ENCODE peak calls at places on chromosomes 5 and 9, in nine cellular contexts. One of them, this sample, is unnamed.

GRCh38 chr9:33044677-33045282 is 19.7 kb downstream of the DNAJA1 start:
- DNase-seq in fibroblast of pulmonary artery: peak
- DNase-seq in WTC11: peak
- DNase-seq in iPS-NIHi11: peak
- DNase-seq in AML-193: no peak
- DNase-seq in amniotic stem cell: no peak
- DNase-seq in heart left ventricle: no peak
- DNase-seq in HTR-8/SVneo: no peak
- DNase-seq in endothelial cell: peak
- DNase-seq in this sample: no peak

GRCh38 chr5:158801286-158801685 is 298.4 kb downstream of the EBF1 start:
- DNase-seq in endothelial cell: no peak
- DNase-seq in AML-193: no peak
- DNase-seq in fibroblast of pulmonary artery: no peak
- DNase-seq in heart left ventricle: no peak
- DNase-seq in WTC11: no peak
- DNase-seq in HTR-8/SVneo: no peak
- DNase-seq in amniotic stem cell: no peak
- DNase-seq in iPS-NIHi11: no peak
- DNase-seq in this sample: no peak

GRCh38 chr9:127175319-127175715 is 52.9 kb upstream of the ANGPTL2 start:
- DNase-seq in endothelial cell: no peak
- DNase-seq in WTC11: no peak
- DNase-seq in AML-193: no peak
- DNase-seq in HTR-8/SVneo: no peak
- DNase-seq in amniotic stem cell: no peak
- DNase-seq in fibroblast of pulmonary artery: no peak
- DNase-seq in heart left ventricle: no peak
- DNase-seq in iPS-NIHi11: no peak
- DNase-seq in this sample: no peak

GRCh38 chr5:108728566-108729305 is 19.0 kb upstream of the FER start:
- DNase-seq in endothelial cell: peak
- DNase-seq in AML-193: peak
- DNase-seq in amniotic stem cell: no peak
- DNase-seq in fibroblast of pulmonary artery: no peak
- DNase-seq in HTR-8/SVneo: no peak
- DNase-seq in heart left ventricle: no peak
- DNase-seq in iPS-NIHi11: no peak
- DNase-seq in WTC11: no peak
- DNase-seq in this sample: no peak

GRCh38 chr5:94640176-94640575 is 21.7 kb downstream of the SLF1 start:
- DNase-seq in WTC11: no peak
- DNase-seq in HTR-8/SVneo: no peak
- DNase-seq in amniotic stem cell: no peak
- DNase-seq in heart left ventricle: no peak
- DNase-seq in AML-193: no peak
- DNase-seq in fibroblast of pulmonary artery: no peak
- DNase-seq in endothelial cell: no peak
- DNase-seq in iPS-NIHi11: no peak
- DNase-seq in this sample: no peak

GRCh38 chr9:4579011-4579410 is 83.1 kb upstream of the PLPP6 start:
- DNase-seq in fibroblast of pulmonary artery: no peak
- DNase-seq in AML-193: no peak
- DNase-seq in iPS-NIHi11: no peak
- DNase-seq in endothelial cell: no peak
- DNase-seq in HTR-8/SVneo: no peak
- DNase-seq in WTC11: no peak
- DNase-seq in heart left ventricle: no peak
- DNase-seq in amniotic stem cell: no peak
- DNase-seq in this sample: no peak

GRCh38 chr5:56172225-56172624 is 60.9 kb downstream of the ANKRD55 start:
- DNase-seq in AML-193: peak
- DNase-seq in endothelial cell: no peak
- DNase-seq in HTR-8/SVneo: no peak
- DNase-seq in WTC11: no peak
- DNase-seq in iPS-NIHi11: no peak
- DNase-seq in fibroblast of pulmonary artery: peak
- DNase-seq in heart left ventricle: no peak
- DNase-seq in amniotic stem cell: no peak
- DNase-seq in this sample: no peak

GRCh38 chr5:33313150-33313549 is 127.6 kb upstream of the TARS1 start:
- DNase-seq in endothelial cell: no peak
- DNase-seq in HTR-8/SVneo: peak
- DNase-seq in heart left ventricle: no peak
- DNase-seq in AML-193: no peak
- DNase-seq in amniotic stem cell: peak
- DNase-seq in fibroblast of pulmonary artery: peak
- DNase-seq in iPS-NIHi11: no peak
- DNase-seq in WTC11: no peak
- DNase-seq in this sample: peak

GRCh38 chr5:173456751-173457171 is 128.5 kb upstream of the STC2 start:
- DNase-seq in amniotic stem cell: no peak
- DNase-seq in WTC11: no peak
- DNase-seq in endothelial cell: no peak
- DNase-seq in HTR-8/SVneo: peak
- DNase-seq in iPS-NIHi11: no peak
- DNase-seq in AML-193: peak
- DNase-seq in fibroblast of pulmonary artery: peak
- DNase-seq in heart left ventricle: no peak
- DNase-seq in this sample: peak

GRCh38 chr5:60945760-60946253 is 802 bp downstream of the NDUFAF2 start:
- DNase-seq in endothelial cell: no peak
- DNase-seq in AML-193: peak
- DNase-seq in WTC11: no peak
- DNase-seq in amniotic stem cell: no peak
- DNase-seq in HTR-8/SVneo: peak
- DNase-seq in heart left ventricle: peak
- DNase-seq in iPS-NIHi11: peak
- DNase-seq in fibroblast of pulmonary artery: peak
- DNase-seq in this sample: no peak

GRCh38 chr5:110625376-110625999 is 101.0 kb downstream of the TMEM232 start:
- DNase-seq in HTR-8/SVneo: peak
- DNase-seq in AML-193: peak
- DNase-seq in heart left ventricle: no peak
- DNase-seq in fibroblast of pulmonary artery: peak
- DNase-seq in amniotic stem cell: peak
- DNase-seq in endothelial cell: no peak
- DNase-seq in WTC11: no peak
- DNase-seq in iPS-NIHi11: no peak
- DNase-seq in this sample: no peak